ENCODE peak calls at places on chromosomes 3 and 15, in nine cellular contexts. One of them, this sample, is unnamed.

GRCh38 chr3:14203521-14204079 is 25.0 kb downstream of the LSM3 start:
- DNase-seq in mammary epithelial cell: peak
- DNase-seq in left ventricle myocardium superior: peak
- DNase-seq in anterior cingulate cortex: peak
- DNase-seq in astrocyte: peak
- DNase-seq in hypothalamus: peak
- DNase-seq in MCF 10A: peak
- DNase-seq in activated T-cell treated with anti-CD3 and anti-CD28 coated beads, Interleukin-2, amount 50 U/mL, for 72 hours: peak
- DNase-seq in glutamatergic neuron: peak
- DNase-seq in this sample: peak

GRCh38 chr3:99808163-99808794 is 9.4 kb upstream of the CMSS1 start:
- DNase-seq in mammary epithelial cell: peak
- DNase-seq in left ventricle myocardium superior: no peak
- DNase-seq in anterior cingulate cortex: no peak
- DNase-seq in astrocyte: peak
- DNase-seq in hypothalamus: no peak
- DNase-seq in MCF 10A: peak
- DNase-seq in activated T-cell treated with anti-CD3 and anti-CD28 coated beads, Interleukin-2, amount 50 U/mL, for 72 hours: peak
- DNase-seq in glutamatergic neuron: peak
- DNase-seq in this sample: peak

GRCh38 chr3:192220915-192221314 is 506.4 kb downstream of the FGF12 start:
- DNase-seq in mammary epithelial cell: no peak
- DNase-seq in left ventricle myocardium superior: no peak
- DNase-seq in anterior cingulate cortex: no peak
- DNase-seq in astrocyte: no peak
- DNase-seq in hypothalamus: no peak
- DNase-seq in MCF 10A: no peak
- DNase-seq in activated T-cell treated with anti-CD3 and anti-CD28 coated beads, Interleukin-2, amount 50 U/mL, for 72 hours: no peak
- DNase-seq in glutamatergic neuron: no peak
- DNase-seq in this sample: no peak

GRCh38 chr15:49890689-49891088 is 228.3 kb downstream of the ATP8B4 start:
- DNase-seq in mammary epithelial cell: no peak
- DNase-seq in left ventricle myocardium superior: no peak
- DNase-seq in anterior cingulate cortex: no peak
- DNase-seq in astrocyte: no peak
- DNase-seq in hypothalamus: no peak
- DNase-seq in MCF 10A: no peak
- DNase-seq in activated T-cell treated with anti-CD3 and anti-CD28 coated beads, Interleukin-2, amount 50 U/mL, for 72 hours: no peak
- DNase-seq in glutamatergic neuron: no peak
- DNase-seq in this sample: no peak

GRCh38 chr15:85750807-85751730 is 43.7 kb downstream of the KLHL25 start:
- DNase-seq in mammary epithelial cell: no peak
- DNase-seq in left ventricle myocardium superior: peak
- DNase-seq in anterior cingulate cortex: peak
- DNase-seq in astrocyte: no peak
- DNase-seq in hypothalamus: peak
- DNase-seq in MCF 10A: no peak
- DNase-seq in activated T-cell treated with anti-CD3 and anti-CD28 coated beads, Interleukin-2, amount 50 U/mL, for 72 hours: no peak
- DNase-seq in glutamatergic neuron: no peak
- DNase-seq in this sample: no peak

GRCh38 chr3:61417352-61417751 is 144.0 kb upstream of the PTPRG start:
- DNase-seq in mammary epithelial cell: no peak
- DNase-seq in left ventricle myocardium superior: no peak
- DNase-seq in anterior cingulate cortex: no peak
- DNase-seq in astrocyte: peak
- DNase-seq in hypothalamus: no peak
- DNase-seq in MCF 10A: peak
- DNase-seq in activated T-cell treated with anti-CD3 and anti-CD28 coated beads, Interleukin-2, amount 50 U/mL, for 72 hours: no peak
- DNase-seq in glutamatergic neuron: no peak
- DNase-seq in this sample: no peak

GRCh38 chr3:13332158-13332557 is 88.0 kb downstream of the NUP210 start:
- DNase-seq in mammary epithelial cell: no peak
- DNase-seq in left ventricle myocardium superior: no peak
- DNase-seq in anterior cingulate cortex: no peak
- DNase-seq in astrocyte: no peak
- DNase-seq in hypothalamus: no peak
- DNase-seq in MCF 10A: no peak
- DNase-seq in activated T-cell treated with anti-CD3 and anti-CD28 coated beads, Interleukin-2, amount 50 U/mL, for 72 hours: no peak
- DNase-seq in glutamatergic neuron: no peak
- DNase-seq in this sample: no peak

GRCh38 chr3:53114412-53115074 is 15.7 kb downstream of the RFT1 start:
- DNase-seq in mammary epithelial cell: peak
- DNase-seq in left ventricle myocardium superior: no peak
- DNase-seq in anterior cingulate cortex: no peak
- DNase-seq in astrocyte: peak
- DNase-seq in hypothalamus: no peak
- DNase-seq in MCF 10A: no peak
- DNase-seq in activated T-cell treated with anti-CD3 and anti-CD28 coated beads, Interleukin-2, amount 50 U/mL, for 72 hours: peak
- DNase-seq in glutamatergic neuron: no peak
- DNase-seq in this sample: no peak

GRCh38 chr15:73786518-73786917 is 33.4 kb upstream of the INSYN1 start:
- DNase-seq in mammary epithelial cell: no peak
- DNase-seq in left ventricle myocardium superior: peak
- DNase-seq in anterior cingulate cortex: peak
- DNase-seq in astrocyte: no peak
- DNase-seq in hypothalamus: peak
- DNase-seq in MCF 10A: no peak
- DNase-seq in activated T-cell treated with anti-CD3 and anti-CD28 coated beads, Interleukin-2, amount 50 U/mL, for 72 hours: no peak
- DNase-seq in glutamatergic neuron: no peak
- DNase-seq in this sample: no peak

GRCh38 chr15:85826756-85827515 is 32.2 kb upstream of the KLHL25 start:
- DNase-seq in mammary epithelial cell: peak
- DNase-seq in left ventricle myocardium superior: no peak
- DNase-seq in anterior cingulate cortex: no peak
- DNase-seq in astrocyte: peak
- DNase-seq in hypothalamus: no peak
- DNase-seq in MCF 10A: no peak
- DNase-seq in activated T-cell treated with anti-CD3 and anti-CD28 coated beads, Interleukin-2, amount 50 U/mL, for 72 hours: no peak
- DNase-seq in glutamatergic neuron: no peak
- DNase-seq in this sample: peak

GRCh38 chr3:56291953-56292352 is 176.3 kb downstream of the ERC2 start:
- DNase-seq in mammary epithelial cell: no peak
- DNase-seq in left ventricle myocardium superior: no peak
- DNase-seq in anterior cingulate cortex: no peak
- DNase-seq in astrocyte: peak
- DNase-seq in hypothalamus: no peak
- DNase-seq in MCF 10A: peak
- DNase-seq in activated T-cell treated with anti-CD3 and anti-CD28 coated beads, Interleukin-2, amount 50 U/mL, for 72 hours: no peak
- DNase-seq in glutamatergic neuron: no peak
- DNase-seq in this sample: no peak

GRCh38 chr3:46971742-46972141 is 4.8 kb downstream of the CCDC12 start:
- DNase-seq in mammary epithelial cell: no peak
- DNase-seq in left ventricle myocardium superior: no peak
- DNase-seq in anterior cingulate cortex: no peak
- DNase-seq in astrocyte: no peak
- DNase-seq in hypothalamus: no peak
- DNase-seq in MCF 10A: no peak
- DNase-seq in activated T-cell treated with anti-CD3 and anti-CD28 coated beads, Interleukin-2, amount 50 U/mL, for 72 hours: no peak
- DNase-seq in glutamatergic neuron: no peak
- DNase-seq in this sample: no peak

GRCh38 chr3:50675179-50676030 is 678 bp downstream of the DOCK3 start:
- DNase-seq in mammary epithelial cell: no peak
- DNase-seq in left ventricle myocardium superior: peak
- DNase-seq in anterior cingulate cortex: peak
- DNase-seq in astrocyte: no peak
- DNase-seq in hypothalamus: peak
- DNase-seq in MCF 10A: no peak
- DNase-seq in activated T-cell treated with anti-CD3 and anti-CD28 coated beads, Interleukin-2, amount 50 U/mL, for 72 hours: peak
- DNase-seq in glutamatergic neuron: peak
- DNase-seq in this sample: no peak

GRCh38 chr15:96070636-96071035 is 259.9 kb upstream of the NR2F2 start:
- DNase-seq in mammary epithelial cell: peak
- DNase-seq in left ventricle myocardium superior: no peak
- DNase-seq in anterior cingulate cortex: no peak
- DNase-seq in astrocyte: peak
- DNase-seq in hypothalamus: no peak
- DNase-seq in MCF 10A: no peak
- DNase-seq in activated T-cell treated with anti-CD3 and anti-CD28 coated beads, Interleukin-2, amount 50 U/mL, for 72 hours: no peak
- DNase-seq in glutamatergic neuron: no peak
- DNase-seq in this sample: peak

GRCh38 chr3:14820156-14820555 is 1.4 kb downstream of the FGD5 start:
- DNase-seq in mammary epithelial cell: no peak
- DNase-seq in left ventricle myocardium superior: no peak
- DNase-seq in anterior cingulate cortex: no peak
- DNase-seq in astrocyte: no peak
- DNase-seq in hypothalamus: no peak
- DNase-seq in MCF 10A: no peak
- DNase-seq in activated T-cell treated with anti-CD3 and anti-CD28 coated beads, Interleukin-2, amount 50 U/mL, for 72 hours: no peak
- DNase-seq in glutamatergic neuron: no peak
- DNase-seq in this sample: no peak

GRCh38 chr3:74001481-74001880 is 376.7 kb upstream of the PDZRN3 start:
- DNase-seq in mammary epithelial cell: no peak
- DNase-seq in left ventricle myocardium superior: no peak
- DNase-seq in anterior cingulate cortex: no peak
- DNase-seq in astrocyte: no peak
- DNase-seq in hypothalamus: no peak
- DNase-seq in MCF 10A: no peak
- DNase-seq in activated T-cell treated with anti-CD3 and anti-CD28 coated beads, Interleukin-2, amount 50 U/mL, for 72 hours: no peak
- DNase-seq in glutamatergic neuron: no peak
- DNase-seq in this sample: no peak

GRCh38 chr3:107217161-107217560 is 160.1 kb upstream of the CCDC54 start:
- DNase-seq in mammary epithelial cell: peak
- DNase-seq in left ventricle myocardium superior: no peak
- DNase-seq in anterior cingulate cortex: no peak
- DNase-seq in astrocyte: peak
- DNase-seq in hypothalamus: no peak
- DNase-seq in MCF 10A: peak
- DNase-seq in activated T-cell treated with anti-CD3 and anti-CD28 coated beads, Interleukin-2, amount 50 U/mL, for 72 hours: no peak
- DNase-seq in glutamatergic neuron: no peak
- DNase-seq in this sample: peak

GRCh38 chr3:82927309-82928253 is 1166.1 kb upstream of the GBE1 start:
- DNase-seq in mammary epithelial cell: no peak
- DNase-seq in left ventricle myocardium superior: no peak
- DNase-seq in anterior cingulate cortex: no peak
- DNase-seq in astrocyte: peak
- DNase-seq in hypothalamus: no peak
- DNase-seq in MCF 10A: no peak
- DNase-seq in activated T-cell treated with anti-CD3 and anti-CD28 coated beads, Interleukin-2, amount 50 U/mL, for 72 hours: no peak
- DNase-seq in glutamatergic neuron: peak
- DNase-seq in this sample: no peak

GRCh38 chr3:129690406-129690805 is 83.9 kb upstream of the PLXND1 start:
- DNase-seq in mammary epithelial cell: peak
- DNase-seq in left ventricle myocardium superior: no peak
- DNase-seq in anterior cingulate cortex: no peak
- DNase-seq in astrocyte: peak
- DNase-seq in hypothalamus: peak
- DNase-seq in MCF 10A: peak
- DNase-seq in activated T-cell treated with anti-CD3 and anti-CD28 coated beads, Interleukin-2, amount 50 U/mL, for 72 hours: peak
- DNase-seq in glutamatergic neuron: no peak
- DNase-seq in this sample: peak

GRCh38 chr15:64897345-64897985 is 14.2 kb upstream of the ANKDD1A start:
- DNase-seq in mammary epithelial cell: peak
- DNase-seq in left ventricle myocardium superior: peak
- DNase-seq in anterior cingulate cortex: no peak
- DNase-seq in astrocyte: peak
- DNase-seq in hypothalamus: no peak
- DNase-seq in MCF 10A: peak
- DNase-seq in activated T-cell treated with anti-CD3 and anti-CD28 coated beads, Interleukin-2, amount 50 U/mL, for 72 hours: no peak
- DNase-seq in glutamatergic neuron: no peak
- DNase-seq in this sample: peak

GRCh38 chr15:51223771-51224229 is 114.6 kb downstream of the CYP19A1 start:
- DNase-seq in mammary epithelial cell: peak
- DNase-seq in left ventricle myocardium superior: no peak
- DNase-seq in anterior cingulate cortex: no peak
- DNase-seq in astrocyte: peak
- DNase-seq in hypothalamus: no peak
- DNase-seq in MCF 10A: peak
- DNase-seq in activated T-cell treated with anti-CD3 and anti-CD28 coated beads, Interleukin-2, amount 50 U/mL, for 72 hours: no peak
- DNase-seq in glutamatergic neuron: no peak
- DNase-seq in this sample: peak

GRCh38 chr15:66950114-66950513 is 115.3 kb upstream of the SMAD3 start:
- DNase-seq in mammary epithelial cell: no peak
- DNase-seq in left ventricle myocardium superior: no peak
- DNase-seq in anterior cingulate cortex: no peak
- DNase-seq in astrocyte: no peak
- DNase-seq in hypothalamus: no peak
- DNase-seq in MCF 10A: no peak
- DNase-seq in activated T-cell treated with anti-CD3 and anti-CD28 coated beads, Interleukin-2, amount 50 U/mL, for 72 hours: no peak
- DNase-seq in glutamatergic neuron: no peak
- DNase-seq in this sample: no peak

GRCh38 chr3:176376531-176376930 is 820.8 kb downstream of the TBL1XR1 start:
- DNase-seq in mammary epithelial cell: no peak
- DNase-seq in left ventricle myocardium superior: no peak
- DNase-seq in anterior cingulate cortex: no peak
- DNase-seq in astrocyte: no peak
- DNase-seq in hypothalamus: no peak
- DNase-seq in MCF 10A: no peak
- DNase-seq in activated T-cell treated with anti-CD3 and anti-CD28 coated beads, Interleukin-2, amount 50 U/mL, for 72 hours: no peak
- DNase-seq in glutamatergic neuron: no peak
- DNase-seq in this sample: no peak

GRCh38 chr3:28050895-28051294 is 190.5 kb upstream of the CMC1 start:
- DNase-seq in mammary epithelial cell: peak
- DNase-seq in left ventricle myocardium superior: no peak
- DNase-seq in anterior cingulate cortex: no peak
- DNase-seq in astrocyte: peak
- DNase-seq in hypothalamus: no peak
- DNase-seq in MCF 10A: peak
- DNase-seq in activated T-cell treated with anti-CD3 and anti-CD28 coated beads, Interleukin-2, amount 50 U/mL, for 72 hours: peak
- DNase-seq in glutamatergic neuron: no peak
- DNase-seq in this sample: no peak

GRCh38 chr3:177057768-177058167 is 139.5 kb downstream of the TBL1XR1 start:
- DNase-seq in mammary epithelial cell: no peak
- DNase-seq in left ventricle myocardium superior: no peak
- DNase-seq in anterior cingulate cortex: no peak
- DNase-seq in astrocyte: peak
- DNase-seq in hypothalamus: no peak
- DNase-seq in MCF 10A: no peak
- DNase-seq in activated T-cell treated with anti-CD3 and anti-CD28 coated beads, Interleukin-2, amount 50 U/mL, for 72 hours: peak
- DNase-seq in glutamatergic neuron: no peak
- DNase-seq in this sample: no peak

GRCh38 chr3:171875923-171876412 is 32.8 kb downstream of the TMEM212 start:
- DNase-seq in mammary epithelial cell: peak
- DNase-seq in left ventricle myocardium superior: no peak
- DNase-seq in anterior cingulate cortex: no peak
- DNase-seq in astrocyte: peak
- DNase-seq in hypothalamus: no peak
- DNase-seq in MCF 10A: peak
- DNase-seq in activated T-cell treated with anti-CD3 and anti-CD28 coated beads, Interleukin-2, amount 50 U/mL, for 72 hours: peak
- DNase-seq in glutamatergic neuron: no peak
- DNase-seq in this sample: peak

GRCh38 chr15:85708402-85708932 is 86.3 kb downstream of the KLHL25 start:
- DNase-seq in mammary epithelial cell: no peak
- DNase-seq in left ventricle myocardium superior: no peak
- DNase-seq in anterior cingulate cortex: no peak
- DNase-seq in astrocyte: peak
- DNase-seq in hypothalamus: no peak
- DNase-seq in MCF 10A: no peak
- DNase-seq in activated T-cell treated with anti-CD3 and anti-CD28 coated beads, Interleukin-2, amount 50 U/mL, for 72 hours: no peak
- DNase-seq in glutamatergic neuron: no peak
- DNase-seq in this sample: peak

GRCh38 chr3:149340310-149340933 is 7.0 kb upstream of the TM4SF18 start:
- DNase-seq in mammary epithelial cell: peak
- DNase-seq in left ventricle myocardium superior: no peak
- DNase-seq in anterior cingulate cortex: no peak
- DNase-seq in astrocyte: peak
- DNase-seq in hypothalamus: no peak
- DNase-seq in MCF 10A: no peak
- DNase-seq in activated T-cell treated with anti-CD3 and anti-CD28 coated beads, Interleukin-2, amount 50 U/mL, for 72 hours: no peak
- DNase-seq in glutamatergic neuron: no peak
- DNase-seq in this sample: peak

GRCh38 chr15:73891328-73891975 is 18.1 kb downstream of the TBC1D21 start:
- DNase-seq in mammary epithelial cell: no peak
- DNase-seq in left ventricle myocardium superior: no peak
- DNase-seq in anterior cingulate cortex: no peak
- DNase-seq in astrocyte: no peak
- DNase-seq in hypothalamus: no peak
- DNase-seq in MCF 10A: no peak
- DNase-seq in activated T-cell treated with anti-CD3 and anti-CD28 coated beads, Interleukin-2, amount 50 U/mL, for 72 hours: no peak
- DNase-seq in glutamatergic neuron: no peak
- DNase-seq in this sample: no peak

GRCh38 chr3:52845157-52845556 is 10.3 kb upstream of the MUSTN1 start:
- DNase-seq in mammary epithelial cell: no peak
- DNase-seq in left ventricle myocardium superior: peak
- DNase-seq in anterior cingulate cortex: peak
- DNase-seq in astrocyte: no peak
- DNase-seq in hypothalamus: no peak
- DNase-seq in MCF 10A: no peak
- DNase-seq in activated T-cell treated with anti-CD3 and anti-CD28 coated beads, Interleukin-2, amount 50 U/mL, for 72 hours: no peak
- DNase-seq in glutamatergic neuron: no peak
- DNase-seq in this sample: peak

GRCh38 chr3:178915365-178915764 is 156.2 kb downstream of the ZMAT3 start:
- DNase-seq in mammary epithelial cell: no peak
- DNase-seq in left ventricle myocardium superior: no peak
- DNase-seq in anterior cingulate cortex: no peak
- DNase-seq in astrocyte: no peak
- DNase-seq in hypothalamus: no peak
- DNase-seq in MCF 10A: no peak
- DNase-seq in activated T-cell treated with anti-CD3 and anti-CD28 coated beads, Interleukin-2, amount 50 U/mL, for 72 hours: no peak
- DNase-seq in glutamatergic neuron: no peak
- DNase-seq in this sample: no peak

This sample was measured in fibroblast of villous mesenchyme.